ENCODE peak calls at places on chromosomes 2 and 18, in six cellular contexts. O is neural crest cell, S is AG08396, V is Daoy, M is hippocampal formation, Q is stromal cell of bone marrow. U is an unnamed sample.

GRCh38 chr2:49677227-49677626 is 522.9 kb upstream of the FSHR start:
- DNase-seq in O (no peak), S (no peak), V (no peak), M (no peak), Q (no peak), U (no peak)

GRCh38 chr2:98381494-98381893 is 35.2 kb downstream of the CNGA3 start:
- DNase-seq in O (no peak), S (no peak), V (no peak), M (no peak), Q (no peak), U (no peak)

GRCh38 chr2:24365051-24365450 is 4.7 kb upstream of the ITSN2 start:
- DNase-seq in O (no peak), S (no peak), V (peak), M (no peak), Q (no peak), U (peak)

GRCh38 chr2:201149064-201149820 is 33.3 kb downstream of the CFLAR start:
- DNase-seq in O (no peak), S (peak), V (peak), M (no peak), Q (no peak), U (no peak)

GRCh38 chr18:57801379-57802165 is 1.5 kb downstream of the ATP8B1 start:
- DNase-seq in O (no peak), S (no peak), V (peak), M (no peak), Q (no peak), U (no peak)

GRCh38 chr18:68494802-68495560 is 219.9 kb downstream of the TMX3 start:
- DNase-seq in O (no peak), S (peak), V (no peak), M (no peak), Q (peak), U (no peak)

GRCh38 chr2:28047698-28048097 is 157.2 kb downstream of the BABAM2 start:
- DNase-seq in O (no peak), S (peak), V (peak), M (no peak), Q (peak), U (no peak)

GRCh38 chr2:26845021-26845420 is 2.9 kb upstream of the DPYSL5 start:
- DNase-seq in O (no peak), S (no peak), V (no peak), M (no peak), Q (no peak), U (no peak)

GRCh38 chr2:108786354-108787208 is at the start of gene CCDC138:
- DNase-seq in O (peak), S (peak), V (peak), M (peak), Q (peak), U (peak)

GRCh38 chr18:74935411-74935810 is 273.5 kb downstream of the PTGR3 start:
- DNase-seq in O (no peak), S (no peak), V (no peak), M (no peak), Q (no peak), U (no peak)

GRCh38 chr2:101223814-101224231 is 28.9 kb upstream of the CNOT11 start:
- DNase-seq in O (no peak), S (no peak), V (peak), M (no peak), Q (peak), U (no peak)

GRCh38 chr2:35410431-35411061 is 945.0 kb upstream of the CRIM1 start:
- DNase-seq in O (peak), S (peak), V (peak), M (peak), Q (peak), U (peak)

GRCh38 chr18:61764381-61764780 is 128.4 kb downstream of the RNF152 start:
- DNase-seq in O (no peak), S (no peak), V (no peak), M (no peak), Q (no peak), U (no peak)

GRCh38 chr2:74833418-74834233 is at the start of gene HK2:
- DNase-seq in O (peak), S (peak), V (peak), M (peak), Q (peak), U (peak)

GRCh38 chr2:227436436-227436835 is 35.5 kb upstream of the AGFG1 start:
- DNase-seq in O (no peak), S (no peak), V (no peak), M (no peak), Q (no peak), U (no peak)

GRCh38 chr2:644871-645270 is 32.3 kb downstream of the TMEM18 start:
- DNase-seq in O (no peak), S (no peak), V (no peak), M (no peak), Q (no peak), U (no peak)

GRCh38 chr2:36663851-36664715 is 32.4 kb upstream of the VIT start:
- DNase-seq in O (no peak), S (peak), V (peak), M (peak), Q (peak), U (peak)

GRCh38 chr18:45589559-45590041 is 25.7 kb upstream of the SLC14A2 start:
- DNase-seq in O (no peak), S (peak), V (peak), M (no peak), Q (peak), U (no peak)

GRCh38 chr2:45889053-45889452 is 237.6 kb downstream of the PRKCE start:
- DNase-seq in O (no peak), S (no peak), V (peak), M (peak), Q (no peak), U (no peak)

GRCh38 chr2:33230133-33230618 is 246.3 kb upstream of the RASGRP3 start:
- DNase-seq in O (no peak), S (no peak), V (no peak), M (no peak), Q (no peak), U (no peak)

GRCh38 chr2:213017404-213017803 is 134.0 kb downstream of the IKZF2 start:
- DNase-seq in O (no peak), S (no peak), V (no peak), M (no peak), Q (no peak), U (no peak)

GRCh38 chr2:240818543-240819403 is 1.2 kb downstream of the KIF1A start:
- DNase-seq in O (peak), S (no peak), V (no peak), M (peak), Q (no peak), U (no peak)

GRCh38 chr2:40488101-40488598 is 36.3 kb upstream of the SLC8A1 start:
- DNase-seq in O (no peak), S (peak), V (peak), M (no peak), Q (peak), U (no peak)

GRCh38 chr2:22903616-22904015 is 481.4 kb upstream of the KLHL29 start:
- DNase-seq in O (no peak), S (no peak), V (no peak), M (no peak), Q (no peak), U (no peak)

GRCh38 chr2:49661809-49662208 is 507.5 kb upstream of the FSHR start:
- DNase-seq in O (no peak), S (no peak), V (no peak), M (no peak), Q (no peak), U (no peak)

U was measured in prostate gland.